ENCODE peak calls at places on chromosomes 13 and 19, in five cellular contexts. T is H9, X is mesenchymal stem cell, A is H1, D is neuronal stem cell. Y is an unnamed sample.

GRCh38 chr13:62960723-62961122 is 1545.1 kb upstream of the PCDH20 start:
- DNase-seq in T (no peak), X (no peak), A (no peak), D (peak; percentile 15), Y (no peak)

GRCh38 chr13:20492641-20493040 is 33.0 kb downstream of the CRYL1 start:
- DNase-seq in T (peak; percentile 54), X (peak; percentile 26), A (no peak), D (no peak), Y (peak; percentile 22)

GRCh38 chr19:37306383-37306963 is 64.4 kb upstream of the ZNF527 start:
- DNase-seq in T (no peak), X (no peak), A (no peak), D (no peak), Y (no peak)

GRCh38 chr13:21372530-21372929 is 86.6 kb downstream of the ZDHHC20 start:
- DNase-seq in T (no peak), X (no peak), A (no peak), D (no peak), Y (no peak)

GRCh38 chr19:4191044-4191443 is 8.6 kb downstream of the ANKRD24 start:
- DNase-seq in T (no peak), X (no peak), A (no peak), D (no peak), Y (no peak)

GRCh38 chr13:22915442-22916082 is 265.2 kb upstream of the SGCG start:
- DNase-seq in T (peak; percentile 88), X (peak; percentile 4), A (peak; percentile 66), D (peak; percentile 52), Y (peak; percentile 57)

GRCh38 chr19:10720607-10721125 is 2.8 kb downstream of the DNM2 start:
- DNase-seq in T (no peak), X (no peak), A (no peak), D (no peak), Y (no peak)

GRCh38 chr13:53901593-53901992 is 873.0 kb downstream of the OLFM4 start:
- DNase-seq in T (no peak), X (no peak), A (no peak), D (no peak), Y (no peak)

GRCh38 chr13:22229916-22230315 is 559.0 kb downstream of the FGF9 start:
- DNase-seq in T (no peak), X (no peak), A (no peak), D (no peak), Y (no peak)

GRCh38 chr13:89865331-89865833 is 1482.1 kb upstream of the MIR17HG start:
- DNase-seq in T (no peak), X (no peak), A (no peak), D (no peak), Y (no peak)

GRCh38 chr13:41352935-41353801 is 42.1 kb downstream of the NAA16 start:
- DNase-seq in T (peak; percentile 47), X (peak; percentile 82), A (no peak), D (peak; percentile 38), Y (peak; percentile 98)

GRCh38 chr19:55179570-55180484 is at the start of gene SYT5:
- DNase-seq in T (peak; percentile 69), X (no peak), A (no peak), D (peak; percentile 58), Y (no peak)

GRCh38 chr19:1105217-1105872 is 1.6 kb downstream of the GPX4 start:
- DNase-seq in T (no peak), X (peak; percentile 22), A (no peak), D (no peak), Y (no peak)

GRCh38 chr19:6801397-6802086 is 29.0 kb downstream of the VAV1 start:
- DNase-seq in T (peak; percentile 73), X (no peak), A (no peak), D (no peak), Y (peak; percentile 33)

GRCh38 chr19:16429066-16429758 is 42.6 kb downstream of the EPS15L1 start:
- DNase-seq in T (no peak), X (no peak), A (no peak), D (no peak), Y (no peak)

GRCh38 chr19:18322759-18323460 is at the start of gene LSM4:
- DNase-seq in T (peak; percentile 99), X (peak; percentile 97), A (peak; percentile 95), D (peak; percentile 98), Y (peak; percentile 100)

GRCh38 chr19:39417463-39418181 is 5.2 kb downstream of the PLEKHG2 start:
- DNase-seq in T (no peak), X (no peak), A (no peak), D (no peak), Y (no peak)

GRCh38 chr19:33868076-33868735 is 71.5 kb downstream of the KCTD15 start:
- DNase-seq in T (no peak), X (no peak), A (no peak), D (no peak), Y (no peak)

GRCh38 chr19:49145485-49146407 is 9.4 kb downstream of the HRC start:
- DNase-seq in T (peak; percentile 96), X (peak; percentile 83), A (no peak), D (peak; percentile 98), Y (peak; percentile 80)

GRCh38 chr13:92838786-92839185 is 387.8 kb upstream of the GPC6 start:
- DNase-seq in T (no peak), X (peak; percentile 85), A (no peak), D (no peak), Y (no peak)
- H3K27ac ChIP-seq in T (no peak overlapping the region), X (peak overlapping the region; percentile 35), A (no peak overlapping the region), D (no peak overlapping the region), Y (no peak overlapping the region)

DNA sequence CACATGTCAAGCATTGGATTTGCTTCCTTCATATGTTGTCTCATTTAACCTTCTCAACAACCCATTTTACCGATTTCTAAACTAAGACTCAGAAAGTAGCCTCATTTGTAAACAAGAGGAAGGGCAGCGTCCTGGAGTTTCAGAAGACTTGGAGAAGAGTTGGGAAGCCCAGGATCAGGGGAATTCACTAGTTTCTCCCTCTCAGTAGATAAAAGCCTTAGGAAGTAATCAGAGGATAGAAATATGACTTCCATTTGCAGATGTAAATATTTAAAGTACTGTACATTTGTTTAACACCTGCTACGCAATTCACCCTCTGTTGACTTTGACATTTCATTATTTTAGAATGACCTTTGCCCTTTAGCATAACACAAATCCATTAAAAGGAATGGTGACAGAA is 216.4 kb downstream of the DCT start:
- DNase-seq in T (no peak), X (no peak), A (no peak), D (no peak), Y (no peak)
- H2BK12ac ChIP-seq in T (no peak overlapping the region), X (no peak overlapping the region), A (no peak overlapping the region), D (no peak overlapping the region), Y (no peak overlapping the region)

GRCh38 chr13:113903361-113903760 is 39.5 kb upstream of the GAS6 start:
- DNase-seq in T (no peak), X (no peak), A (no peak), D (no peak), Y (peak; percentile 21)
- H2AFZ ChIP-seq in T (no peak overlapping the region), X (no peak overlapping the region), A (no peak overlapping the region), D (no peak overlapping the region), Y (no peak overlapping the region)

DNA sequence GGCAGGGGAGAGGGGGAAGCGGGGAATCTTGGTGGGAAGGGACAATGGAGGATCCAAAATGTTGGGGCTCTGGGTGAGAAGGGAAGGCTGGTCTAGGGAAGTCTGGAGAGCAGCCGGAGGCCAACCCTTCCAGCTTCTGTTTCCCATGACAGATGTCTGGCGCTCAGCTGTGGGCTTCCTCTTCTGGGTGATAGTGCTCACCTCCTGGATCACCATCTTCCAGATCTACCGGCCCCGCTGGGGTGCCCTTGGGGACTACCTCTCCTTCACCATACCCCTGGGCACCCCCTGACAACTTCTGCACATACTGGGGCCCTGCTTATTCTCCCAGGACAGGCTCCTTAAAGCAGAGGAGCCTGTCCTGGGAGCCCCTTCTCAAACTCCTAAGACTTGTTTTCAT is 1.1 kb downstream of the PSENEN start:
- DNase-seq in T (no peak), X (no peak), A (no peak), D (no peak), Y (no peak)
- H3K27ac ChIP-seq in T (no peak overlapping the region), X (no peak overlapping the region), A (no peak overlapping the region), D (no peak overlapping the region), Y (no peak overlapping the region)

DNA sequence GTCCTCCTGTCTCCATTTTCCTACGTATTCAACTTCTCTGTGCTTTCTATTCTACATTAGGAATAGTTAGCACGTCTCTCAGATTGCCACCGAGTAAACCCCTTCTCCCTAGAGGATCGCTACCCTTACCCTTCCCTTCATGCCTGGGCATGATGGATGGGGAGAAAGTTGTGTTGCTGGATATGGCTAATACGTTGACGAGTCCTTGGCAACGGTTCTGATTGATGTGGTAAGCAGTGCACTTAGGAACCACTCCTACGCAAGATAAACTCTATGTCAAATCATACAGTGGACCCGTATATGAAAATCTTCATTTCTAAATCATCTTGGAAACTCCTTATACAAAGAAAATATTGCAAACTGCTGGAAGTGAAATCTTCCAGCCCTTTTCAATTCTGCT is 224.5 kb downstream of the EFNB2 start:
- DNase-seq in T (no peak), X (no peak), A (no peak), D (no peak), Y (no peak)
- H2BK12ac ChIP-seq in T (no peak overlapping the region), X (no peak overlapping the region), A (no peak overlapping the region), D (no peak overlapping the region), Y (no peak overlapping the region)

DNA sequence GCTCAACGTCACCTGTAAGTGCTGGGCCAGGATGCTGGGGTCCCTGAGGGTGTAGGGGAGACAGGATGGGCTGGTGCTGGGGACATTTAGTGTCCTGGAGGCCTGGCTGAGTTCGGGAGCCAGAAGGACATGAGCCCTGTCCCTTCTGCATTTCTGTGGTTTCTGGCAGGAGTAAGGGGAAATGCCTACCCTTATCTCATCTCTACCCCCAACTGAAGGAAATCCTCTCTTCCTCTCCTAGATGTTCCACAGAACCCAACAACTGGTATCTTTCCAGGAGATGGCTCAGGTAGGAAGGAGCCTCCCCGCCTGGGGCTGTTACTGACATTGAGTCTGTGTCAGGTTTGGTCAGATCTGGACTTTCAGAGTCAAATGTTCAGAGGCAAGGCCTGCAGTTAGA is 1.2 kb downstream of the CD33 start:
- DNase-seq in T (no peak), X (no peak), A (no peak), D (no peak), Y (no peak)
- H2AFZ ChIP-seq in T (no peak overlapping the region), X (no peak overlapping the region), A (no peak overlapping the region), D (no peak overlapping the region), Y (no peak overlapping the region)

DNA sequence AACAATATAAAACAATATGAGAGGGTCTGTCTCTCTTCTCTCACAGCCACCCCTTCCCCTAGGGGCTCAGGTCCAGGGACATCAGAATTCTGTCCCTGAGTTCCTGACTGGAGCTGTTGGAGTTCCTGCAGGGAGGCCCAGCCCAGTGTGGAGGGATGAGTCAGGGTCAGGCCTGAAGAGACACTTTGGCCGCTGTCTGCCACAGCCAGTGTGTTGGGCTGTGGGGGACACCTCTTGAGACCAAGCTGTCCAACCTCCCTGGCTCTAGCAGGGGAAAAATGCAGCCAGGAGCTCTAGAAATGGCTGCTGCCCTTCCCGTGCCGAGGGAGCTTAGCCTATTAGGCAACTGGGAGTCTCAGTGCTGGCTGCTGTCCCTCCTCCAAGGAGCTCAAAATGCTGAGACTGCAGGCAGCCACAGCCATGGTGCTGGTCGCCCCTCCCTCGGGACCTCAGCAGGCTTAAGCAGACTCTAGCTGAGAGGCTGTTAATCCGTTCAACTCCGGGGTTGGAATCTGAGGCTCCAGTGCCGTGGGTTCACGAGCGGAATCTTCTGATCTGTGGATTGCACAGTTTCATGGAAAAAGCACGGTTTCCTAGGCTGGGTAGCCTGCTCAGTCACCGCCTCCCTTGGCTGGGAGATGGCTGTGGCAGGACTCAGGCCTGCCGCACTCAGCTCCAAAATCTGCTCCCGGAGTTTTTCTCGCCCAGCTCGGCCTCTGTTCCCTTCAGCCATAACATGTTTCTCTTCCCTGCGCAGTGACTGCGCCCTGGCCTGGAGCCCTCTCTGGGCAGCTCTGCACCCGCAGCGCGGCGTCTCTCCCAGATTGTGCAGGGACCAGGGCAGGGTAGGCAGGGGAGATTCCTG is 3.8 kb upstream of the ZNF626 start:
- DNase-seq in T (peak; percentile 68), X (no peak), A (no peak), D (peak; percentile 24), Y (peak; percentile 55)
- H3K27ac ChIP-seq in T (no peak overlapping the region), X (no peak overlapping the region), A (no peak overlapping the region), D (peak overlapping the region; percentile 24), Y (peak overlapping the region; percentile 92)

Y was measured in trophoblast cell.